ENCODE peak calls at places on chromosomes 16 and 17, in four cellular contexts. One of them, this sample, is unnamed.

GRCh38 chr16:27304881-27305280 is 8.9 kb upstream of the IL4R start:
- DNase-seq in A549: no peak
- DNase-seq in GM23248: no peak
- DNase-seq in body of pancreas: no peak
- DNase-seq in this sample: no peak

GRCh38 chr17:57625957-57626356 is 119.1 kb downstream of the CCDC182 start:
- DNase-seq in GM23248: no peak
- DNase-seq in body of pancreas: no peak
- DNase-seq in A549: no peak
- DNase-seq in this sample: no peak

GRCh38 chr17:5413682-5414081 is 5.8 kb downstream of the NUP88 start:
- DNase-seq in GM23248: peak
- DNase-seq in body of pancreas: no peak
- DNase-seq in A549: peak
- DNase-seq in this sample: no peak

GRCh38 chr17:40886090-40886489 is 1.0 kb upstream of the KRT20 start:
- DNase-seq in A549: no peak
- DNase-seq in body of pancreas: no peak
- DNase-seq in GM23248: peak
- DNase-seq in this sample: no peak

GRCh38 chr17:11506635-11507034 is 91.6 kb upstream of the DNAH9 start:
- DNase-seq in A549: peak
- DNase-seq in GM23248: peak
- DNase-seq in body of pancreas: peak
- DNase-seq in this sample: no peak

GRCh38 chr17:50218771-50219315 is 17.4 kb upstream of the COL1A1 start:
- DNase-seq in body of pancreas: no peak
- DNase-seq in GM23248: peak
- DNase-seq in A549: peak
- DNase-seq in this sample: peak

GRCh38 chr16:85935957-85936760 is 37.2 kb downstream of the IRF8 start:
- DNase-seq in A549: no peak
- DNase-seq in body of pancreas: no peak
- DNase-seq in GM23248: no peak
- DNase-seq in this sample: no peak

GRCh38 chr16:48231675-48232214 is 12.4 kb upstream of the LONP2 start:
- DNase-seq in body of pancreas: no peak
- DNase-seq in A549: peak
- DNase-seq in GM23248: peak
- DNase-seq in this sample: no peak

GRCh38 chr17:76161113-76161512 is 20.1 kb upstream of the FOXJ1 start:
- DNase-seq in A549: no peak
- DNase-seq in body of pancreas: no peak
- DNase-seq in GM23248: no peak
- DNase-seq in this sample: no peak

GRCh38 chr17:63997341-63998048 is 656 bp upstream of the PRR29 start:
- DNase-seq in body of pancreas: no peak
- DNase-seq in GM23248: peak
- DNase-seq in A549: no peak
- DNase-seq in this sample: no peak

GRCh38 chr16:69870761-69871160 is 80.4 kb upstream of the CLEC18A start:
- DNase-seq in body of pancreas: no peak
- DNase-seq in A549: no peak
- DNase-seq in GM23248: peak
- DNase-seq in this sample: no peak

GRCh38 chr17:36592711-36593321 is 1.1 kb downstream of the DHRS11 start:
- DNase-seq in body of pancreas: no peak
- DNase-seq in A549: no peak
- DNase-seq in GM23248: no peak
- DNase-seq in this sample: no peak

GRCh38 chr17:75008373-75008772 is 4.1 kb upstream of the MRPL58 start:
- DNase-seq in body of pancreas: no peak
- DNase-seq in A549: no peak
- DNase-seq in GM23248: no peak
- DNase-seq in this sample: no peak

GRCh38 chr16:65717006-65717720 is 595.3 kb upstream of the CDH11 start:
- DNase-seq in A549: no peak
- DNase-seq in body of pancreas: no peak
- DNase-seq in GM23248: no peak
- DNase-seq in this sample: no peak

GRCh38 chr17:18191967-18192366 is 8.3 kb downstream of the ALKBH5 start:
- DNase-seq in A549: no peak
- DNase-seq in GM23248: peak
- DNase-seq in body of pancreas: no peak
- DNase-seq in this sample: no peak

GRCh38 chr16:81251871-81252270 is 13.4 kb downstream of the BCO1 start:
- DNase-seq in GM23248: peak
- DNase-seq in A549: no peak
- DNase-seq in body of pancreas: no peak
- DNase-seq in this sample: peak

GRCh38 chr16:70529051-70529777 is 5.6 kb downstream of the SF3B3 start:
- DNase-seq in body of pancreas: no peak
- DNase-seq in A549: peak
- DNase-seq in GM23248: peak
- DNase-seq in this sample: no peak

DNA sequence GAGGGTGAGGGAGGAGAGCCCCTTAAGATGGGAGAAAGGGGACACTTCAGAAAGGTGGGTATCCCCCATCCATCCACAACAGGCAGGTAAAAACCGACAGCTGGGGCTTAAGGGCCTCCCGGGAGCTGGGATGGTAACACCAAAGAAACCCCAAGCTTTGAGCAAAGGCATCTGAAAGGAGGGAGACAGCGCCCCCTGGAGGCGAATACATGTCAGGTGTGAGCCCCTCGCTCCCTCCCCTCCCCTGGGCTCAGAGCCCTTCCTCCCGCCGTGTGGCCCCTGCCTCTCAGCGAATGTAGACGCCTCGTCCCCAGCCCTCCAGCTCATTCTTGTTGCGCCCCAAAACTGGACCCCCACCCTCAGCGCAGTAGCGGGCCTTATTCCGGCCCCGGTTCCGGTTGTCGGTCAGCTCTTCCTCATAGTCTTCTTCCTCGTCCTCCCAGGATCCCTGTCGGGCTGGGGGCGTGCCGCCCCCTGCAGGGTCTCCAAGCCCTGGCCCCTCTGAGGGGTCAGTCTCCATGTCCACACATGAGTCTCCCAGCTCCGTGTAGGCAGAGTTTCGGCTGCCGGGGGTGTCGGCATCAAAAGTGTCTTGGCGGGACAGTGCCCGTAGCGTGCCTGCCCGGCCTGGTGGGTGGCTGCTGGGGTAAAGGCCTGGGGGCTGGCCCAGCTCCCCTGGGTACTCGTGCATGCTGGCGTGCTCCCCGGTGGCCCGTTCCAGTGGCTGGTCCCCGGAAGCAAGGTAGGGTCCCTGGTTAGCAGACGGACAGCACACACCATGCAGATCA is 9.1 kb upstream of the ARL5C start:
- DNase-seq in body of pancreas: peak
- DNase-seq in A549: peak
- DNase-seq in GM23248: peak
- DNase-seq in this sample: no peak
- H3K4me3 ChIP-seq in body of pancreas: no peak
- H3K4me3 ChIP-seq in A549: no peak
- H3K4me3 ChIP-seq in GM23248: no peak
- H3K4me3 ChIP-seq in this sample: no peak

DNA sequence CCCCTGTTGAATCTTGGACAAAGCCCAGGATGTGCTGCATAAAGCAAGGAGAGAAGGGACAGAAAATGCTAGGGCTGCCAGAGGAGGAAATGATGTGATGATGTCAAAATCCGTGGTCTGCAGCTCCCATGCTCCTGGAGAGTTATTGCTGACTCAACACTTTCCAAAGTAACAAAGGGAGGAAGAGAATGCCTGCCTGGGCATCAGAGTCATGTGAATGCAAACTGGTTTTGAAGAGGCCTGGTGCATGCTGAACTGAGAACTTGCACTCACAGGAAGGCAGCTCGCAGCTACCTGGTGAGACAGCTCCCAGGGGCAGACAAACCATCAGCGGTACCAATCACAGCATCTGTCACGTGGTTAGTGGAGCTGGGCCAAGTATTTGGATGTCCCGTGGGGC is 2.8 kb downstream of the MARVELD3 start:
- DNase-seq in body of pancreas: peak
- DNase-seq in GM23248: peak
- DNase-seq in A549: no peak
- DNase-seq in this sample: peak
- H3K4me3 ChIP-seq in body of pancreas: no peak
- H3K4me3 ChIP-seq in GM23248: no peak
- H3K4me3 ChIP-seq in A549: no peak
- H3K4me3 ChIP-seq in this sample: no peak

GRCh38 chr16:68743664-68744063 is 6.6 kb downstream of the CDH1 start:
- DNase-seq in A549: no peak
- DNase-seq in GM23248: no peak
- DNase-seq in body of pancreas: no peak
- DNase-seq in this sample: no peak
- H3K4me3 ChIP-seq in A549: no peak
- H3K4me3 ChIP-seq in GM23248: no peak
- H3K4me3 ChIP-seq in body of pancreas: no peak
- H3K4me3 ChIP-seq in this sample: no peak

DNA sequence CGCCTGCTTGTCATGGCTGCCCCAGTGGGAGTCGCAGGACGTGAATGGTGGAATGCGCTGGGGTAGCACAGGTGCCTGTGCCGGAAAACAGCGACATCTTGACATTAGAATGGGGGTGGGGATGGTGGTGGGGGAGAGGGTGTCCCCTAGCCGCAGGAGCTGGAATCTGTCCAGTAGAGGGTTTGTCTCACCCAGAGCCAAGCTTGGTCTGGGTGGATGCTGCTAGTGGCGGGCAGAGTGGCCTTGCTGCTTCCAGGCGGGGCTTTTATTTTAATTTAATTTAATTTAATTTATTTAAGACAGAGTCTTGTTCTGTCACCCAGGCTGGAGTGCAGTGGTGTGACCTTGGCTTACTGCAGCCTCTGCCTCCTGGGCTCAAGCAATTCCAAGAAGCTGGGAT is 7.7 kb downstream of the BAIAP2 start:
- DNase-seq in GM23248: no peak
- DNase-seq in A549: no peak
- DNase-seq in body of pancreas: no peak
- DNase-seq in this sample: no peak
- H3K4me3 ChIP-seq in GM23248: no peak
- H3K4me3 ChIP-seq in A549: no peak
- H3K4me3 ChIP-seq in body of pancreas: no peak
- H3K4me3 ChIP-seq in this sample: no peak

This sample was measured in retinal pigment epithelial cell.